ENCODE peak calls at places on chromosomes 7 and 10, in ten cellular contexts. R is HepG2, J is upper lobe of right lung, V is transverse colon, Q is left ventricle myocardium inferior, X is prostate gland, K is tibial nerve, L is adrenal gland, N is foreskin keratinocyte, C is AG04450. A is an unnamed sample.

GRCh38 chr10:43057831-43058340 is 19.0 kb upstream of the RET start:
- DNase-seq in R (no peak), J (peak), V (no peak), Q (peak), X (no peak), K (no peak), L (no peak), N (no peak), C (no peak), A (no peak)

GRCh38 chr10:43375401-43376020 is 4.1 kb downstream of the FXYD4 start:
- DNase-seq in R (no peak), J (peak), V (no peak), Q (no peak), X (no peak), K (no peak), L (no peak), N (no peak), C (no peak), A (no peak)

GRCh38 chr10:63286340-63286739 is 153.2 kb downstream of the NRBF2 start:
- DNase-seq in R (peak), J (no peak), V (no peak), Q (no peak), X (no peak), K (no peak), L (no peak), N (no peak), C (no peak), A (no peak)

GRCh38 chr7:54689394-54690058 is 69.5 kb downstream of the SEC61G start:
- DNase-seq in R (no peak), J (no peak), V (no peak), Q (no peak), X (no peak), K (no peak), L (no peak), N (no peak), C (no peak), A (no peak)

GRCh38 chr10:6612371-6612770 is 32.3 kb upstream of the PRKCQ start:
- DNase-seq in R (no peak), J (no peak), V (no peak), Q (no peak), X (no peak), K (no peak), L (no peak), N (peak), C (no peak), A (no peak)

GRCh38 chr10:34736976-34737771 is 77.9 kb downstream of the PARD3 start:
- DNase-seq in R (peak), J (no peak), V (no peak), Q (no peak), X (no peak), K (no peak), L (no peak), N (no peak), C (no peak), A (peak)

GRCh38 chr7:32206987-32207386 is 136.8 kb upstream of the PDE1C start:
- DNase-seq in R (peak), J (no peak), V (no peak), Q (peak), X (no peak), K (no peak), L (no peak), N (no peak), C (no peak), A (peak)

GRCh38 chr7:138890467-138890781 is 90.8 kb downstream of the KIAA1549 start:
- DNase-seq in R (no peak), J (no peak), V (no peak), Q (no peak), X (no peak), K (no peak), L (no peak), N (no peak), C (no peak), A (no peak)

GRCh38 chr7:91915401-91916067 is 25.1 kb upstream of the AKAP9 start:
- DNase-seq in R (no peak), J (no peak), V (no peak), Q (no peak), X (no peak), K (no peak), L (no peak), N (no peak), C (no peak), A (no peak)

GRCh38 chr7:45987521-45988290 is 66.6 kb upstream of the IGFBP3 start:
- DNase-seq in R (peak), J (no peak), V (no peak), Q (no peak), X (no peak), K (no peak), L (no peak), N (no peak), C (no peak), A (no peak)

GRCh38 chr7:128160296-128160695 is 80.8 kb upstream of the LEP start:
- DNase-seq in R (no peak), J (no peak), V (no peak), Q (no peak), X (no peak), K (no peak), L (no peak), N (no peak), C (no peak), A (no peak)

GRCh38 chr10:13669182-13669860 is 82.6 kb downstream of the PRPF18 start:
- DNase-seq in R (no peak), J (no peak), V (no peak), Q (no peak), X (no peak), K (no peak), L (no peak), N (no peak), C (no peak), A (no peak)

GRCh38 chr10:75034131-75034512 is 77.3 kb upstream of the SAMD8 start:
- DNase-seq in R (no peak), J (no peak), V (no peak), Q (no peak), X (no peak), K (no peak), L (no peak), N (no peak), C (no peak), A (no peak)
- H3K27ac ChIP-seq in R (no peak), J (no peak), V (no peak), Q (peak), X (no peak), K (no peak), L (no peak), N (no peak), C (no peak), A (no peak)

GRCh38 chr7:107194051-107194450 is 25.2 kb downstream of the HBP1 start:
- DNase-seq in R (no peak), J (no peak), V (no peak), Q (no peak), X (no peak), K (no peak), L (no peak), N (no peak), C (no peak), A (no peak)
- TF ChIP-seq CTCF in R (no peak), J (no peak), V (no peak), Q (peak), X (peak), K (no peak), L (no peak), N (no peak), C (peak), A (no peak)

GRCh38 chr10:79048639-79049550 is 19.9 kb upstream of the ZMIZ1 start:
- DNase-seq in R (no peak), J (peak), V (no peak), Q (peak), X (no peak), K (no peak), L (no peak), N (no peak), C (no peak), A (no peak)

GRCh38 chr10:79045566-79046175 is 23.1 kb upstream of the ZMIZ1 start:
- DNase-seq in R (no peak), J (peak), V (no peak), Q (peak), X (no peak), K (no peak), L (no peak), N (no peak), C (no peak), A (no peak)

GRCh38 chr10:79046326-79046725 is 22.4 kb upstream of the ZMIZ1 start:
- DNase-seq in R (no peak), J (no peak), V (no peak), Q (peak), X (no peak), K (no peak), L (no peak), N (no peak), C (no peak), A (no peak)

GRCh38 chr10:79047875-79048638 is 20.7 kb upstream of the ZMIZ1 start:
- DNase-seq in R (no peak), J (peak), V (no peak), Q (peak), X (no peak), K (no peak), L (peak), N (no peak), C (no peak), A (no peak)

GRCh38 chr10:79046991-79047874 is 21.5 kb upstream of the ZMIZ1 start:
- DNase-seq in R (no peak), J (peak), V (no peak), Q (peak), X (no peak), K (no peak), L (peak), N (no peak), C (no peak), A (no peak)
- H3K27ac ChIP-seq in R (no peak), J (peak), V (no peak), Q (no peak), X (no peak), K (no peak), L (no peak), N (no peak), C (no peak), A (no peak)

GRCh38 chr7:104096683-104097082 is 107.2 kb upstream of the RELN start:
- DNase-seq in R (peak), J (no peak), V (no peak), Q (no peak), X (peak), K (no peak), L (no peak), N (no peak), C (no peak), A (peak)
- TF ChIP-seq CTCF in R (peak), J (no peak), V (no peak), Q (no peak), X (no peak), K (no peak), L (no peak), N (peak), C (peak), A (no peak)

GRCh38 chr10:44992070-44992731 is 8.5 kb upstream of the ZNF22 start:
- DNase-seq in R (no peak), J (no peak), V (no peak), Q (no peak), X (peak), K (peak), L (no peak), N (no peak), C (no peak), A (no peak)
- H3K27ac ChIP-seq in R (no peak), J (peak), V (peak), Q (peak), X (peak), K (no peak), L (no peak), N (no peak), C (no peak), A (no peak)

GRCh38 chr7:100157334-100158228 is 942 bp downstream of the TRAPPC14 start:
- DNase-seq in R (peak), J (no peak), V (peak), Q (no peak), X (no peak), K (peak), L (peak), N (no peak), C (no peak), A (peak)
- TF ChIP-seq CTCF in R (peak), J (no peak), V (peak), Q (peak), X (no peak), K (no peak), L (no peak), N (no peak), C (peak), A (peak)

GRCh38 chr10:133393401-133394063 is 425 bp upstream of the MTG1 start:
- DNase-seq in R (no peak), J (peak), V (no peak), Q (no peak), X (no peak), K (no peak), L (no peak), N (no peak), C (no peak), A (no peak)
- H3K27ac ChIP-seq in R (peak), J (peak), V (peak), Q (peak), X (peak), K (no peak), L (peak), N (no peak), C (peak), A (peak)

GRCh38 chr7:27662490-27663205 is at the start of gene HIBADH:
- DNase-seq in R (peak), J (peak), V (peak), Q (peak), X (peak), K (peak), L (peak), N (peak), C (peak), A (peak)
- TF ChIP-seq CTCF in R (peak), J (no peak), V (peak), Q (peak), X (peak), K (peak), L (no peak), N (peak), C (peak), A (no peak)

A was measured in WERI-Rb-1.